ENCODE peak calls at places on chromosomes 3 and 15, in four cellular contexts. V is prostate gland, N is tibial artery, C is ovary. K is an unnamed sample.
A peak's percentile ranks its signal among the peaks of the same experiment; 100 is the strongest.

GRCh38 chr3:101926594-101927105 is 77.3 kb downstream of the NFKBIZ start:
- DNase-seq in V (peak; percentile 40), N (no peak), C (no peak), K (no peak)

GRCh38 chr15:78673917-78674444 is 33.0 kb upstream of the CHRNB4 start:
- DNase-seq in V (no peak), N (no peak), C (no peak), K (no peak)

GRCh38 chr3:118955914-118956556 is 78.6 kb downstream of the IGSF11 start:
- DNase-seq in V (no peak), N (no peak), C (no peak), K (no peak)

GRCh38 chr3:11455977-11456376 is 183.8 kb downstream of the ATG7 start:
- DNase-seq in V (no peak), N (no peak), C (no peak), K (no peak)

GRCh38 chr3:24523195-24523594 is 28.5 kb upstream of the THRB start:
- DNase-seq in V (no peak), N (no peak), C (no peak), K (no peak)

GRCh38 chr15:68207176-68207935 is 2.2 kb upstream of the CALML4 start:
- DNase-seq in V (no peak), N (peak; percentile 51), C (no peak), K (no peak)

GRCh38 chr3:195911041-195911945 is 2.9 kb upstream of the TNK2 start:
- DNase-seq in V (no peak), N (peak; percentile 48), C (no peak), K (no peak)

GRCh38 chr3:171526869-171527268 is 66.7 kb upstream of the TNIK start:
- DNase-seq in V (no peak), N (no peak), C (no peak), K (no peak)

GRCh38 chr15:31344824-31345605 is 18.4 kb downstream of the KLF13 start:
- DNase-seq in V (no peak), N (no peak), C (no peak), K (no peak)

DNA sequence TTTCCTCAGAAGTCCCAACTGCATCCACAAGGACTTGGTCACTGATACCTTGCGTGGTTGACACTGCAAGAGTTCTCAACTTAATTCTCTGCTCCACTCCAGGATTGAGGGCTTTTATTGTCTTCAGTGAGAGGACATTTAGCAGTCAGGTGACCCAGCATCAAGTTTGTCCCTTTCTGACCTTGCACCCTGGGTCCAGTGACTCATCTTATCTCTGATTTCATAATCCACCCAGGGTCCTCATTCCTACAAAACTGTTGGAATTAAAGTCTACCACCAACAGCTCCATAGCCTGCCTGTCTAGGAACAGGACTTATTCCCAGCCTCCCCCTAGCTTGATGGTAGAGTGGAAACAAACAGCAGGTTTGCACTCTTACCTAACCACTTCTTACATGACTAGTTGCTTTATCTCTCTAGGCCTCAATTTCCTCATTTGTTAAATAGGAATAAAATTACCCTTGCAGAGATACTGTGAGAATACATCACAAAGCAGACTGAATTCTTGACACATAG is 151.3 kb upstream of the LPP start:
- DNase-seq in V (no peak), N (no peak), C (no peak), K (no peak)
- H3K4me1 ChIP-seq in V (peaks cover 4% of the 10 kb centered on the region), N (no peaks in the 10 kb centered on the region), C (no peaks in the 10 kb centered on the region), K (peaks cover 5% of the 10 kb centered on the region)

DNA sequence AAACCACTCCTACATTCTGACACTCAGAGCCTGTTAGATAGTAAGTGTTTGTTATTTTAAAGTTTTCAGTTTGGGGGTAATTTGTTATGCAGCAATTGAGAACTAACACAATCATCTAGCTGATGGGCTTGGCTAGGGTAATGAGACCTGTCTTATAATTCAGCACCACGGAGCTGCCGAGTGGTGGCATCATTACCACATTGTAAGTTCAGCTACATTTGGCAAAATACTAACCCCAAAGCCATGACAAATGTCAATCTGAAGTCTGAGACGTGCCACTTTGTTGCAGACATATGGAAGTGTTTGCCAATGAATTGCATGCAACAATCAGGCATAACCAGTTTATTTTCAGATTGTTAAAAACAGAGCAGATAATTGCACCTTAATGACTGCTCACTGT is 52.7 kb downstream of the KLHL6 start:
- DNase-seq in V (no peak), N (no peak), C (no peak), K (peak; percentile 38)
- TF ChIP-seq CTCF in V (peak; percentile 23), N (no peak), C (no peak), K (peak; percentile 58)

GRCh38 chr3:148173836-148174235 is 523.9 kb upstream of the AGTR1 start:
- DNase-seq in V (no peak), N (no peak), C (no peak), K (no peak)

GRCh38 chr3:148175215-148175614 is 522.5 kb upstream of the AGTR1 start:
- DNase-seq in V (no peak), N (no peak), C (no peak), K (no peak)

GRCh38 chr3:148178508-148178907 is 519.2 kb upstream of the AGTR1 start:
- DNase-seq in V (no peak), N (no peak), C (no peak), K (no peak)
- H3K4me3 ChIP-seq in V (no peak overlapping the region), N (no peak overlapping the region), C (no peak overlapping the region), K (no peak overlapping the region)

GRCh38 chr3:15612001-15612400 is 10.5 kb downstream of the BTD start:
- DNase-seq in V (no peak), N (no peak), C (no peak), K (no peak)
- H3K4me1 ChIP-seq in V (no peaks in the 10 kb centered on the region), N (peaks cover 21% of the 10 kb centered on the region), C (peaks cover 10% of the 10 kb centered on the region), K (no peaks in the 10 kb centered on the region)

GRCh38 chr3:57852896-57853295 is 96.8 kb downstream of the SLMAP start:
- DNase-seq in V (no peak), N (no peak), C (no peak), K (no peak)
- TF ChIP-seq CTCF in V (peak; percentile 43), N (peak; percentile 27), C (no peak), K (no peak)

GRCh38 chr15:43293402-43293801 is 26.7 kb upstream of the TGM5 start:
- DNase-seq in V (no peak), N (no peak), C (no peak), K (peak; percentile 35)
- H3K4me3 ChIP-seq in V (no peak overlapping the region), N (no peak overlapping the region), C (no peak overlapping the region), K (no peak overlapping the region)

DNA sequence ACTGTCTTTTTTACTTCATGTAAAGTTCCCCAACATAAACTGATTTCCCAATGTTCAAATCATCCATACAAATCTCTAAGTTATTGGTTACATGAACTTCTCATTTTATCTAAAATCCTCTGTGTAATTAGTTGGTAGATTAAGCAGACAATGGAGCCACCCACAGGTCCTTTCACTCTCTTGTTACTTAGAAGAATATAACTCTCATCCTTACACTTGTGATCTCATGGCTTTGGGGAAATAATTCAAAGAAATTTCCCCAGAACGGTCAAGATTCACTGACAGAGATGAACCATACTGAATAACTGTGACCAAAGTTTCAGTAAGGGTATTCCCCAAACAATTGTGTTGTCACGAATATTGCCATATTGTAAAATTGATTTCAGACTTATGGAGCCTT is 1102.6 kb upstream of the EPHA6 start:
- DNase-seq in V (no peak), N (no peak), C (no peak), K (no peak)
- H3K4me1 ChIP-seq in V (no peaks in the 10 kb centered on the region), N (no peaks in the 10 kb centered on the region), C (no peaks in the 10 kb centered on the region), K (no peaks in the 10 kb centered on the region)